ENCODE peak calls at places on chromosomes 5 and 9, in eight cellular contexts. G is GM23248; O is cardiac muscle cell; S is right lobe of liver; X is lung; I is astrocyte; V is A549; C is naive thymus-derived CD4-positive, alpha-beta T cell. T is an unnamed sample.

GRCh38 chr9:129748249-129748648 is 4.6 kb downstream of the PTGES start:
- DNase-seq in G (peak; percentile 56), O (no peak), S (no peak), X (no peak), I (peak; percentile 30), V (no peak), C (no peak), T (no peak)

GRCh38 chr5:140875085-140876065 is at the start of gene PCDHA12:
- DNase-seq in G (no peak), O (no peak), S (no peak), X (no peak), I (no peak), V (peak; percentile 72), C (no peak), T (no peak)

GRCh38 chr5:40834391-40834848 is 602 bp downstream of the RPL37 start:
- DNase-seq in G (peak; percentile 69), O (peak; percentile 45), S (no peak), X (no peak), I (peak; percentile 29), V (peak; percentile 42), C (peak; percentile 32), T (peak; percentile 56)

GRCh38 chr9:4581031-4581760 is 80.9 kb upstream of the PLPP6 start:
- DNase-seq in G (no peak), O (no peak), S (no peak), X (no peak), I (no peak), V (no peak), C (no peak), T (no peak)

GRCh38 chr9:15182755-15183154 is 124.3 kb downstream of the TTC39B start:
- DNase-seq in G (no peak), O (no peak), S (no peak), X (no peak), I (no peak), V (no peak), C (no peak), T (no peak)

GRCh38 chr9:104872959-104873850 is 54.8 kb downstream of the ABCA1 start:
- DNase-seq in G (peak; percentile 95), O (peak; percentile 85), S (peak; percentile 75), X (peak; percentile 34), I (peak; percentile 98), V (peak; percentile 74), C (no peak), T (no peak)

GRCh38 chr5:14996997-14997396 is 125.4 kb upstream of the ANKH start:
- DNase-seq in G (no peak), O (no peak), S (no peak), X (no peak), I (no peak), V (no peak), C (no peak), T (no peak)

GRCh38 chr9:134957165-134957944 is 39.6 kb upstream of the FCN1 start:
- DNase-seq in G (no peak), O (no peak), S (no peak), X (no peak), I (no peak), V (no peak), C (no peak), T (no peak)

GRCh38 chr9:77977210-77977611 is 54.4 kb downstream of the GNAQ start:
- DNase-seq in G (peak; percentile 79), O (peak; percentile 86), S (peak; percentile 69), X (peak; percentile 50), I (peak; percentile 61), V (peak; percentile 71), C (peak; percentile 12), T (peak; percentile 69)

GRCh38 chr5:95725071-95725820 is 5.9 kb upstream of the RHOBTB3 start:
- DNase-seq in G (peak; percentile 47), O (no peak), S (no peak), X (no peak), I (peak; percentile 74), V (no peak), C (no peak), T (no peak)

GRCh38 chr9:103713631-103714030 is 380.5 kb upstream of the SMC2 start:
- DNase-seq in G (no peak), O (peak; percentile 34), S (no peak), X (no peak), I (no peak), V (no peak), C (no peak), T (no peak)

GRCh38 chr5:65925094-65925600 is 1.2 kb upstream of the ERBIN start:
- DNase-seq in G (peak; percentile 87), O (peak; percentile 82), S (peak; percentile 86), X (peak; percentile 80), I (peak; percentile 83), V (peak; percentile 77), C (peak; percentile 58), T (peak; percentile 77)

GRCh38 chr5:87246046-87246445 is 21.6 kb upstream of the RASA1 start:
- DNase-seq in G (peak; percentile 54), O (no peak), S (no peak), X (no peak), I (no peak), V (no peak), C (no peak), T (no peak)

GRCh38 chr5:114153833-114154232 is 208.0 kb upstream of the KCNN2 start:
- DNase-seq in G (no peak), O (no peak), S (no peak), X (no peak), I (no peak), V (no peak), C (no peak), T (no peak)

GRCh38 chr5:165224366-165224765 is 1718.9 kb downstream of the MAT2B start:
- DNase-seq in G (no peak), O (no peak), S (no peak), X (no peak), I (no peak), V (no peak), C (no peak), T (no peak)

GRCh38 chr5:132962429-132962928 is 955 bp downstream of the AFF4 start:
- DNase-seq in G (peak; percentile 84), O (peak; percentile 83), S (no peak), X (no peak), I (peak; percentile 72), V (peak; percentile 60), C (no peak), T (peak; percentile 72)

GRCh38 chr5:39199335-39199734 is 20.0 kb downstream of the FYB1 start:
- DNase-seq in G (peak; percentile 43), O (no peak), S (no peak), X (no peak), I (no peak), V (no peak), C (no peak), T (no peak)

GRCh38 chr5:137622850-137623249 is 113.0 kb downstream of the KLHL3 start:
- DNase-seq in G (peak; percentile 73), O (peak; percentile 43), S (peak; percentile 94), X (peak; percentile 62), I (peak; percentile 42), V (peak; percentile 11), C (no peak), T (no peak)

GRCh38 chr5:75335952-75336624 is 932 bp upstream of the HMGCR start:
- DNase-seq in G (peak; percentile 92), O (peak; percentile 89), S (no peak), X (peak; percentile 51), I (peak; percentile 83), V (peak; percentile 90), C (peak; percentile 9), T (peak; percentile 77)

GRCh38 chr5:143561248-143561647 is 157.8 kb upstream of the NR3C1 start:
- DNase-seq in G (no peak), O (no peak), S (peak; percentile 71), X (no peak), I (no peak), V (no peak), C (no peak), T (no peak)
- H3K27ac ChIP-seq in G (no peak overlapping the region), O (no peak overlapping the region), S (peak overlapping the region; percentile 86), X (no peak overlapping the region), I (no peak overlapping the region), V (peak overlapping the region; percentile 44), C (no peak overlapping the region), T (no peak overlapping the region)

GRCh38 chr5:115815693-115816225 is 700 bp downstream of the CDO1 start:
- DNase-seq in G (peak; percentile 32), O (peak; percentile 14), S (peak; percentile 63), X (no peak), I (peak; percentile 1), V (no peak), C (no peak), T (no peak)
- H3K4me3 ChIP-seq in G (peak overlapping the region; percentile 76), O (peak overlapping the region; percentile 69), S (peak overlapping the region; percentile 68), X (peak overlapping the region; percentile 4), I (peak overlapping the region; percentile 83), V (no peak overlapping the region), C (peak overlapping the region; percentile 27), T (no peak overlapping the region)

DNA sequence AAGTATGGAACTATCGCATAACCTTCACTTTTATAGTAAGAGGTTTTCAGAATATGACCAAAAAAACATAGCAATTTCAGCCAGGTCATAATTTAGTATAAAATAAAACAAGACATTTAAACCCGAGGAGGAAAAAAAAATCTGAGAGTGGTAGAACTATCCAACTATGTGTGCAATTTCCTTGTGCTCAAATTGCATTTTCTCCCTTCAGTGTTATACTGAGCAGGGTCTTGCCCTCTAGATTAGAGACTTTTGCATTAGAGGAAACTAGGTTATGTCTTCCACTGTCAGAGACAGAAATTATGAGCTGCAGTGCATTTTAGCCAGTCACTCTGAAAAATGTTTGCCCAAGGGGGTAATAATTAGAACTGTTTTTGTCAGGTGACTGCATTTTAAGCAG is 330.6 kb downstream of the NR2F1-AS1 start:
- DNase-seq in G (no peak), O (peak; percentile 49), S (no peak), X (no peak), I (peak; percentile 17), V (no peak), C (no peak), T (no peak)
- H3K27ac ChIP-seq in G (no peak overlapping the region), O (no peak overlapping the region), S (no peak overlapping the region), X (no peak overlapping the region), I (no peak overlapping the region), V (no peak overlapping the region), C (no peak overlapping the region), T (no peak overlapping the region)

GRCh38 chr9:90132866-90133265 is 509.8 kb downstream of the DIRAS2 start:
- DNase-seq in G (no peak), O (no peak), S (no peak), X (no peak), I (no peak), V (no peak), C (no peak), T (no peak)

GRCh38 chr9:90128587-90129190 is 513.9 kb downstream of the DIRAS2 start:
- DNase-seq in G (no peak), O (no peak), S (no peak), X (no peak), I (no peak), V (no peak), C (no peak), T (no peak)

GRCh38 chr9:90129446-90129845 is 513.2 kb downstream of the DIRAS2 start:
- DNase-seq in G (no peak), O (no peak), S (no peak), X (no peak), I (no peak), V (no peak), C (no peak), T (no peak)

GRCh38 chr9:90127923-90128322 is 514.7 kb downstream of the DIRAS2 start:
- DNase-seq in G (no peak), O (no peak), S (no peak), X (no peak), I (no peak), V (no peak), C (no peak), T (no peak)

DNA sequence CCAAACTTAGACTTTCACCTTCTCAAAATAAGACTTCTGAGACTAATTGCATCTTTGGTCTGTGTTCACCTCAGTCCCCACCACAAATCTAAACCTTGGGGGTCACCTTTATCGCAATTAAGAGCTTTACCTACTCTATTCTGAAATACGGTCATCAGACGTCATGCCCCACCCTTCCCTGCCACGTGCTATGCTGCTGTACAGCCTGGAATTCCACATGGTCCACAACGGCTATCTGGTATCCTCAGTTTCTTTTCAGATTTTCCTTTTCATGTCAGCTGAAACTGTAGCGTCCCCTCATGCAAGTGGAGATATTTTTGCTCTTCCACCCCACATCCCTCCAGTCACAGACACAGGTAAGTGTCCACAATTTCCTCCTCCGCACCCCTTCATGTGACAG is 511.1 kb downstream of the DIRAS2 start:
- DNase-seq in G (no peak), O (no peak), S (no peak), X (no peak), I (no peak), V (no peak), C (no peak), T (no peak)
- H3K4me3 ChIP-seq in G (no peak overlapping the region), O (no peak overlapping the region), S (no peak overlapping the region), X (no peak overlapping the region), I (no peak overlapping the region), V (no peak overlapping the region), C (no peak overlapping the region), T (no peak overlapping the region)

T was measured in small intestine.